ENCODE peak calls at places on chromosomes 16 and 17, in nine cellular contexts. H is gastrocnemius medialis, D is bronchial epithelial cell, P is lower leg skin, E is body of pancreas, Z is GM23338, I is AG04449, W is heart left ventricle, X is hepatocyte. F is an unnamed sample.

GRCh38 chr16:12098429-12099310 is 122.1 kb downstream of the SNX29 start:
- DNase-seq in W (no peak), I (no peak), H (no peak), D (no peak), Z (no peak), P (no peak), E (no peak), X (no peak), F (no peak)

GRCh38 chr17:74379495-74380085 is 12.3 kb downstream of the GPR142 start:
- DNase-seq in E (peak), D (peak), H (peak), I (no peak), P (peak), X (peak), Z (peak), W (peak), F (peak)

GRCh38 chr17:39736319-39737165 is 1.2 kb upstream of the GRB7 start:
- DNase-seq in H (no peak), X (peak), P (no peak), W (no peak), E (no peak), D (peak), Z (peak), I (no peak), F (no peak)

GRCh38 chr17:3995067-3995466 is 30.8 kb upstream of the ATP2A3 start:
- DNase-seq in P (no peak), I (no peak), W (no peak), D (no peak), H (no peak), X (no peak), Z (no peak), E (no peak), F (no peak)

GRCh38 chr17:48586355-48586924 is 3.6 kb downstream of the HOXB3 start:
- DNase-seq in E (no peak), D (no peak), P (no peak), X (no peak), Z (no peak), W (no peak), H (no peak), I (no peak), F (no peak)

GRCh38 chr17:81859906-81860755 is at the start of gene P4HB:
- DNase-seq in Z (no peak), W (no peak), X (no peak), I (no peak), E (no peak), H (no peak), P (no peak), D (no peak), F (no peak)

GRCh38 chr17:6231886-6232767 is 161.9 kb downstream of the WSCD1 start:
- DNase-seq in P (peak), Z (peak), X (no peak), W (no peak), D (peak), E (no peak), I (no peak), H (no peak), F (no peak)

GRCh38 chr17:41449008-41449407 is 8.2 kb upstream of the KRT38 start:
- DNase-seq in W (no peak), I (no peak), X (no peak), E (no peak), P (no peak), Z (no peak), D (no peak), H (no peak), F (no peak)

GRCh38 chr16:26701243-26701886 is 365.4 kb upstream of the C16orf82 start:
- DNase-seq in I (no peak), W (no peak), H (no peak), X (no peak), P (no peak), Z (no peak), E (no peak), D (no peak), F (no peak)

GRCh38 chr17:27993723-27994310 is 48.7 kb upstream of the NLK start:
- DNase-seq in P (no peak), X (no peak), Z (no peak), E (no peak), I (no peak), H (no peak), W (no peak), D (no peak), F (no peak)

GRCh38 chr17:1673041-1673790 is 11.5 kb downstream of the PRPF8 start:
- DNase-seq in Z (no peak), E (no peak), W (no peak), P (no peak), X (no peak), D (no peak), I (no peak), H (peak), F (no peak)

GRCh38 chr17:49468827-49469385 is 26.2 kb upstream of the NGFR start:
- DNase-seq in W (no peak), H (peak), X (no peak), Z (no peak), E (no peak), I (no peak), D (no peak), P (no peak), F (no peak)

GRCh38 chr17:78764871-78765270 is 17.2 kb downstream of the CYTH1 start:
- DNase-seq in E (no peak), P (no peak), D (no peak), Z (no peak), H (no peak), I (no peak), X (no peak), W (no peak), F (no peak)

GRCh38 chr17:4900231-4901107 is 1.1 kb downstream of the C17orf107 start:
- DNase-seq in D (no peak), W (no peak), X (no peak), I (no peak), Z (peak), H (no peak), E (no peak), P (no peak), F (no peak)

GRCh38 chr16:57352636-57353047 is 5.9 kb upstream of the CCL22 start:
- DNase-seq in X (no peak), I (no peak), Z (no peak), H (no peak), E (no peak), W (no peak), P (no peak), D (no peak), F (no peak)

GRCh38 chr16:3087243-3087791 is 11.8 kb downstream of the ZSCAN10 start:
- DNase-seq in W (peak), H (no peak), P (no peak), Z (peak), D (no peak), E (no peak), X (no peak), I (no peak), F (no peak)

GRCh38 chr17:66782866-66783265 is 52.1 kb upstream of the CACNG5 start:
- DNase-seq in X (no peak), H (no peak), D (no peak), P (no peak), Z (no peak), I (no peak), W (no peak), E (no peak), F (no peak)

GRCh38 chr17:31492880-31493655 is 101.6 kb downstream of the RAB11FIP4 start:
- DNase-seq in X (no peak), Z (no peak), H (no peak), W (peak), I (no peak), D (no peak), P (no peak), E (peak), F (no peak)

GRCh38 chr17:42116705-42117396 is 4.3 kb downstream of the KAT2A start:
- DNase-seq in X (peak), D (peak), P (peak), Z (peak), W (peak), E (peak), H (peak), I (no peak), F (peak)

GRCh38 chr16:51951668-51952298 is 595.2 kb downstream of the TOX3 start:
- DNase-seq in I (no peak), Z (peak), P (no peak), H (no peak), D (no peak), W (no peak), E (peak), X (no peak), F (no peak)

GRCh38 chr17:1186923-1187771 is 7.4 kb upstream of the ABR start:
- DNase-seq in P (peak), E (peak), W (peak), D (peak), H (peak), X (peak), Z (peak), I (peak), F (peak)

GRCh38 chr17:47273245-47273644 is 19.6 kb downstream of the ITGB3 start:
- DNase-seq in X (no peak), I (no peak), H (no peak), W (no peak), Z (no peak), E (no peak), D (no peak), P (no peak), F (no peak)

GRCh38 chr16:51636913-51637743 is 486.1 kb upstream of the SALL1 start:
- DNase-seq in E (no peak), D (peak), X (no peak), I (no peak), Z (peak), P (no peak), H (no peak), W (no peak), F (no peak)

GRCh38 chr17:4498461-4499397 is at the start of gene SPNS2:
- DNase-seq in P (no peak), I (no peak), E (peak), H (peak), W (peak), Z (peak), D (no peak), X (peak), F (no peak)

GRCh38 chr17:78486946-78487680 is 90.1 kb downstream of the DNAH17 start:
- DNase-seq in E (no peak), P (no peak), W (no peak), I (no peak), Z (no peak), H (no peak), X (no peak), D (no peak), F (no peak)

GRCh38 chr17:6047966-6048365 is 22.2 kb upstream of the WSCD1 start:
- DNase-seq in W (no peak), H (no peak), Z (no peak), I (peak), E (no peak), D (no peak), P (no peak), X (no peak), F (no peak)

GRCh38 chr17:63943745-63944144 is 11.6 kb upstream of the CD79B start:
- DNase-seq in W (no peak), Z (peak), D (no peak), P (no peak), I (no peak), E (no peak), H (no peak), X (no peak), F (no peak)

GRCh38 chr17:66809408-66809807 is 25.5 kb upstream of the CACNG5 start:
- DNase-seq in Z (no peak), H (no peak), D (no peak), W (no peak), X (no peak), E (no peak), P (no peak), I (no peak), F (no peak)

GRCh38 chr17:43851744-43852143 is 4.8 kb downstream of the CD300LG start:
- DNase-seq in Z (peak), H (no peak), E (no peak), W (no peak), I (no peak), P (no peak), D (no peak), X (no peak), F (no peak)

GRCh38 chr16:1037023-1037933 is 35.3 kb upstream of the SSTR5 start:
- DNase-seq in P (no peak), W (no peak), I (no peak), H (no peak), X (peak), E (no peak), D (peak), Z (peak), F (no peak)

GRCh38 chr17:56136316-56136715 is 17.0 kb upstream of the ANKFN1 start:
- DNase-seq in D (no peak), Z (no peak), E (no peak), H (no peak), X (no peak), I (no peak), W (no peak), P (no peak), F (no peak)

GRCh38 chr16:57533618-57534336 is 2.6 kb downstream of the CCDC102A start:
- DNase-seq in P (peak), H (peak), I (no peak), E (peak), W (peak), D (no peak), Z (no peak), X (no peak), F (no peak)

GRCh38 chr16:1794221-1794871 is 841 bp upstream of the IGFALS start:
- DNase-seq in P (no peak), H (peak), X (peak), Z (no peak), I (no peak), E (peak), D (no peak), W (peak), F (no peak)

GRCh38 chr16:72913551-72913950 is 134.4 kb downstream of the ZFHX3 start:
- DNase-seq in P (no peak), D (no peak), E (no peak), H (no peak), Z (no peak), W (no peak), X (no peak), I (no peak), F (peak)

GRCh38 chr17:72284806-72285205 is 164.0 kb downstream of the SOX9 start:
- DNase-seq in H (no peak), E (no peak), Z (no peak), X (no peak), P (no peak), W (no peak), I (no peak), D (no peak), F (no peak)

GRCh38 chr17:72282439-72283029 is 161.7 kb downstream of the SOX9 start:
- DNase-seq in E (no peak), D (no peak), X (no peak), P (no peak), I (no peak), Z (no peak), H (no peak), W (no peak), F (no peak)

GRCh38 chr17:72280881-72281280 is 160.1 kb downstream of the SOX9 start:
- DNase-seq in E (no peak), X (no peak), H (no peak), D (peak), I (no peak), Z (no peak), P (no peak), W (no peak), F (no peak)
- H3K4me3 ChIP-seq in E (no peak), X (no peak), H (no peak), D (no peak), I (no peak), Z (no peak), P (no peak), W (no peak), F (no peak)

GRCh38 chr16:28875134-28876015 is 2.9 kb upstream of the ATP2A1 start:
- DNase-seq in H (peak), I (no peak), W (no peak), P (no peak), Z (no peak), E (no peak), D (no peak), X (no peak), F (no peak)
- TF ChIP-seq CTCF in H (peak), I (no peak), W (no peak), P (no peak), Z (peak), E (no peak), D (no peak), X (no peak), F (no peak)

DNA sequence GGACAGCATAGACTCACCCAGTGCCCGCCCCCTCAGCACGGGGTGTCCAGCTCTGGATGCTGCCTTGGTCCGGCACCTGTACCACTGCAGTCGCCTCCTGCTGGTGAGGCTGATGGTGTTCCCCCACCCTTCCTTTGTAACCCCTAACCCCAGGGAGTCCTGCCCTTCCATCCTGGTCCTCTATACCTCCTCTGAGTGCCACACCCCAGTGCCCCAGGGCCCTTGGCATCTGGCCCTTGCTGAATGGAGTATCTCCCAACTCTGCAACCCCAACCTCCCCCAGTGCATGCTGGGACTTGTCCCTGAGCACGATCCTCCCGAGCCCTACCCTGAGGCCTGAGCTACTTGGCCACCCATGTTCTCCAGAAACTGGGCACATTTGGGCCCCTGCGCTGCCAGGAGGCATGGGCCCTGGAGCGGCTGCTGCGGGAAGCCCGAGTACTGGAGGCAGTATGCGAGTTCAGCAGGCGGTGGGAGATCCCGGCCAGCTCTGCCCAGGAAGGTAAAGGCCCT is 15.8 kb downstream of the RIPOR1 start:
- DNase-seq in D (peak), H (no peak), P (peak), Z (no peak), W (no peak), E (no peak), I (no peak), X (no peak), F (no peak)
- H3K4me3 ChIP-seq in D (no peak), H (no peak), P (no peak), Z (no peak), W (no peak), E (no peak), I (no peak), X (no peak), F (no peak)

DNA sequence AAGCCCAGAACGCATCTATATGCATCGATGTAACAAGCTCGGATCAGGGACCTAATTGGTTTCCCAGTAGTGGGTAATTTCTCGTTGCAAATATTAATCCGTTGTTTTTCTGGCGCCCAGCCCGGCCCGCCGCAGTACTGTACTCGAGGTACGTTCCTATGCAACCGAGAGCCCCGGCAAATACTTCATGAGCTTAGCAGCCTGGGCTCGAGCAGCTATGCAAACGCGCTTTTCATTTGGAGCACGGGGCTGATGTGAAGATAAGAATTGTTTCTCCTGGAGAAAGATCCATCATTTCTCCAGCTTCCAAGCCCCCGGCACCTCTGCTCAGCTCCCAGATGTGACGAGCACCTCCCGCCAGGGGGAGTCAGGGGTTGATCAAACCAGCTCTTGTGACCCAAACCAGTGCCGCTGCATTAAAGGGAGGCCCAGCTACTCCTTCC is 229.8 kb downstream of the KATNIP start:
- DNase-seq in E (peak), X (peak), H (no peak), D (peak), W (no peak), I (no peak), Z (peak), P (no peak), F (no peak)
- TF ChIP-seq CTCF in E (no peak), X (peak), H (no peak), D (peak), W (no peak), I (peak), Z (peak), P (no peak), F (peak)

GRCh38 chr16:22206847-22207714 is 1.0 kb downstream of the EEF2K start:
- DNase-seq in W (peak), H (peak), I (no peak), P (peak), X (peak), Z (peak), D (peak), E (peak), F (peak)

GRCh38 chr16:22207715-22208360 is 1.8 kb downstream of the EEF2K start:
- DNase-seq in H (no peak), E (no peak), I (no peak), D (no peak), Z (no peak), W (no peak), P (no peak), X (no peak), F (no peak)

GRCh38 chr16:22210854-22211253 is 4.8 kb downstream of the EEF2K start:
- DNase-seq in X (no peak), P (no peak), E (no peak), W (no peak), H (no peak), I (no peak), Z (no peak), D (no peak), F (no peak)

GRCh38 chr16:22213236-22213635 is 7.2 kb downstream of the EEF2K start:
- DNase-seq in I (no peak), H (no peak), D (no peak), X (no peak), P (no peak), W (no peak), Z (no peak), E (no peak), F (no peak)

GRCh38 chr16:22210285-22210684 is 4.2 kb downstream of the EEF2K start:
- DNase-seq in W (no peak), H (no peak), I (no peak), E (no peak), P (no peak), X (no peak), D (no peak), Z (no peak), F (no peak)
- H3K4me3 ChIP-seq in W (no peak), H (no peak), I (no peak), E (no peak), P (no peak), X (no peak), D (no peak), Z (no peak), F (no peak)

DNA sequence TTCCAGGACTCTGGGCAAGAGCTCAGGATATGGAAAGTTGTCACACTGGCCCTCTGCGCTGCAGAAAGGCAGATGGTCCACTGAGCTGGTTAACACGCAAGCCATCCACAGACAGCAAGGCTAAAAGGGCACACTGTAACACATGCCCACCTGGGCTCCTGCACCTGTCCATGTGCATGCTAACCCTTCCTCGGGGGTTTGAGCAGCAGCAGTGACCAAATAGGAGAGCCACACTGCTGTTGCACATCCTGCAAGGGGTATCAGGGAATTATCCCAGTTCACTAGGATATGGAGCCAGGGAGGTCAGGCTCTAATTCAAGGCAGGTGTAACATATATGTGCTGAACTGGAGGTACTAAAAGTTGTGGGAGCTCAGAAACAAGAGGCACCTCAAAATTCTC is 471.0 kb upstream of the CDH5 start:
- DNase-seq in X (no peak), Z (no peak), P (no peak), W (no peak), E (no peak), D (no peak), I (no peak), H (no peak), F (no peak)
- TF ChIP-seq CTCF in X (no peak), Z (no peak), P (no peak), W (no peak), E (no peak), D (no peak), I (no peak), H (no peak), F (no peak)

DNA sequence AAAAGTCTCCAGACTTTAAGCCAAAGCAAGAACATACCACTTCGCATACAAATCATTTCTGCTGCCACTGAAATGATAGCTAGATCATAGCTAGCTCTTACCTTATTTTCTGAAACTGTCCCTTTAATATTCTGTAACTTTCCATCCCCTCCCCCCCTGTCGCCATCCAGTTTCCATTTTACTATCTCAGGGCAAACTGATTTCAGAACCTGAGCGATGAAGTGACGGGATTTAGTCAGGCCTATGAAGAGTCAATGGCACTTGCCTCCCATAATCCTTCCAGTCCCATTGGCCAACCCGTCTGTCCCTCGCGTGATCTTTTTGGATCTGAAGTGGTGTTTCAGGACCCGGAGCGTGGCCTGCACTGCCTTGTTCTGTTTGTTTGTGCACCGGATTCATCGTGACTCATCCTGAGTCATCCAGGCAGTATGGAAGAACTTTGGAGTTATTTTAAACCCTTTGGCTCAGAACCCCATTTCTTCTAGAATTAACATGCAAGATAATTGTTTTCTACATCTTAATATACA is 199.8 kb upstream of the CHMP6 start:
- DNase-seq in I (peak), W (peak), D (peak), P (peak), X (peak), H (peak), Z (no peak), E (peak), F (no peak)
- H3K4me3 ChIP-seq in I (no peak), W (no peak), D (no peak), P (no peak), X (no peak), H (no peak), Z (no peak), E (no peak), F (no peak)

GRCh38 chr16:85396879-85397871 is 215.9 kb upstream of the GSE1 start:
- DNase-seq in D (peak), X (peak), P (peak), W (no peak), H (no peak), E (no peak), I (no peak), Z (peak), F (no peak)
- TF ChIP-seq CTCF in D (peak), X (peak), P (no peak), W (no peak), H (no peak), E (no peak), I (no peak), Z (peak), F (no peak)

F was measured in LNCaP clone FGC.